ENCODE peak calls at places on chromosomes 11 and 22, in five cellular contexts. I is effector CD4-positive, alpha-beta T cell; V is neural progenitor cell; E is tibial artery; D is NCI-H1417. G is an unnamed sample.

GRCh38 chr11:71199226-71199815 is 53.1 kb downstream of the SHANK2 start:
- DNase-seq in V (no peak), E (no peak), D (no peak), I (no peak), G (no peak)

GRCh38 chr11:102144357-102145342 is 34.4 kb downstream of the YAP1 start:
- DNase-seq in E (peak), D (no peak), V (peak), I (no peak), G (no peak)

GRCh38 chr11:9153651-9154050 is 62.3 kb upstream of the SCUBE2 start:
- DNase-seq in E (no peak), D (no peak), V (no peak), I (no peak), G (no peak)

GRCh38 chr11:46912526-46913150 is 5.7 kb downstream of the LRP4 start:
- DNase-seq in V (peak), I (no peak), D (peak), E (no peak), G (no peak)

GRCh38 chr11:63841554-63841953 is 2.6 kb downstream of the MARK2 start:
- DNase-seq in E (no peak), I (no peak), D (peak), V (peak), G (no peak)

GRCh38 chr11:2988996-2989395 is 3.1 kb downstream of the NAP1L4 start:
- DNase-seq in D (no peak), V (no peak), E (no peak), I (no peak), G (no peak)

GRCh38 chr11:30381879-30382278 is 59.0 kb downstream of the ARL14EP start:
- DNase-seq in D (no peak), E (no peak), V (peak), I (no peak), G (no peak)

GRCh38 chr11:46489668-46490560 is 98.3 kb upstream of the CHRM4 start:
- DNase-seq in E (no peak), V (peak), I (no peak), D (peak), G (peak)

GRCh38 chr22:37589607-37590006 is 9.7 kb upstream of the LGALS2 start:
- DNase-seq in V (no peak), D (no peak), E (no peak), I (no peak), G (no peak)

GRCh38 chr11:64744544-64745218 is 739 bp upstream of the RASGRP2 start:
- DNase-seq in V (peak), I (peak), D (peak), E (no peak), G (no peak)

GRCh38 chr22:41998361-41999261 is at the start of gene WBP2NL:
- DNase-seq in E (peak), D (peak), V (no peak), I (peak), G (peak)

GRCh38 chr11:120805960-120806555 is 217.8 kb upstream of the TBCEL start:
- DNase-seq in I (no peak), E (no peak), D (no peak), V (no peak), G (no peak)

GRCh38 chr11:11207428-11207827 is 145.6 kb downstream of the CSNK2A3 start:
- DNase-seq in V (no peak), E (no peak), D (no peak), I (no peak), G (no peak)

GRCh38 chr11:46755962-46756361 is 36.9 kb downstream of the F2 start:
- DNase-seq in D (no peak), E (no peak), I (no peak), V (no peak), G (no peak)

GRCh38 chr11:95156133-95156731 is 66.6 kb downstream of the ENDOD1 start:
- DNase-seq in E (no peak), D (no peak), V (no peak), I (no peak), G (no peak)

GRCh38 chr11:2975594-2975993 is 16.5 kb downstream of the NAP1L4 start:
- DNase-seq in D (no peak), E (no peak), V (peak), I (peak), G (peak)

GRCh38 chr22:17807571-17808410 is 33.5 kb upstream of the BID start:
- DNase-seq in D (no peak), E (no peak), I (no peak), V (no peak), G (no peak)

GRCh38 chr11:126479178-126479930 is 123.9 kb downstream of the ST3GAL4 start:
- DNase-seq in I (no peak), E (no peak), V (no peak), D (no peak), G (no peak)

G was measured in naive thymus-derived CD4-positive, alpha-beta T cell.